ENCODE peak calls at places on chromosomes 11 and 22, in five cellular contexts. M, J, Q, O and L are unnamed samples.

GRCh38 chr22:36077261-36077660 is 48.6 kb upstream of the RBFOX2 start:
- DNase-seq in M (no peak), Q (peak; percentile 40), O (no peak), J (no peak), L (no peak)

GRCh38 chr22:23225724-23226496 is 45.6 kb downstream of the BCR start:
- DNase-seq in O (no peak), J (no peak), Q (peak; percentile 59), M (peak; percentile 71), L (no peak)

GRCh38 chr11:59218893-59219292 is 6.2 kb upstream of the MPEG1 start:
- DNase-seq in O (no peak), J (no peak), M (no peak), Q (no peak), L (no peak)

GRCh38 chr11:3723014-3723708 is 52.0 kb upstream of the CHRNA10 start:
- DNase-seq in M (peak; percentile 66), Q (peak; percentile 95), J (no peak), O (no peak), L (no peak)

GRCh38 chr11:94153320-94153719 is 24.7 kb downstream of the PANX1 start:
- DNase-seq in M (no peak), O (no peak), J (no peak), Q (no peak), L (no peak)

GRCh38 chr11:72716291-72716690 is 35.9 kb downstream of the ARAP1 start:
- DNase-seq in O (no peak), Q (peak; percentile 22), M (no peak), J (no peak), L (peak; percentile 21)

GRCh38 chr11:111521132-111521531 is 6.6 kb downstream of the HOATZ start:
- DNase-seq in J (no peak), Q (peak; percentile 85), O (no peak), M (no peak), L (no peak)

GRCh38 chr11:130390071-130390758 is 38.2 kb downstream of the ADAMTS8 start:
- DNase-seq in Q (peak; percentile 80), J (no peak), M (peak; percentile 54), O (no peak), L (no peak)

GRCh38 chr11:120390585-120390922 is 54.3 kb downstream of the ARHGEF12 start:
- DNase-seq in M (no peak), J (no peak), Q (no peak), O (no peak), L (no peak)

GRCh38 chr22:35726398-35726797 is 8.7 kb downstream of the APOL5 start:
- DNase-seq in O (no peak), M (no peak), J (no peak), Q (no peak), L (no peak)

GRCh38 chr22:44538071-44538470 is 40.0 kb upstream of the RTL6 start:
- DNase-seq in Q (peak; percentile 51), J (no peak), O (no peak), M (peak; percentile 8), L (peak; percentile 16)

GRCh38 chr11:64553554-64554201 is 37.3 kb upstream of the SLC22A12 start:
- DNase-seq in J (peak; percentile 74), Q (peak; percentile 19), O (peak; percentile 43), M (peak; percentile 36), L (peak; percentile 59)

GRCh38 chr22:29146101-29146560 is 59.6 kb upstream of the EMID1 start:
- DNase-seq in J (no peak), Q (no peak), M (no peak), O (no peak), L (no peak)

GRCh38 chr22:18096823-18097222 is 13.8 kb upstream of the TUBA8 start:
- DNase-seq in J (no peak), O (peak; percentile 59), Q (no peak), M (no peak), L (no peak)

GRCh38 chr22:20065896-20066616 is 14.0 kb upstream of the DGCR8 start:
- DNase-seq in Q (no peak), O (no peak), M (no peak), J (no peak), L (no peak)

GRCh38 chr11:127259118-127259517 is 258.5 kb upstream of the KIRREL3 start:
- DNase-seq in J (no peak), O (no peak), Q (no peak), M (no peak), L (no peak)

GRCh38 chr11:360326-361280 is 8.7 kb upstream of the B4GALNT4 start:
- DNase-seq in Q (no peak), J (peak; percentile 40), O (no peak), M (no peak), L (no peak)